ENCODE peak calls at places on chromosomes 11 and 22, in six cellular contexts. T, N, Q, M, A and C are unnamed samples.
A peak's percentile ranks its signal among the peaks of the same experiment; 100 is the strongest.

GRCh38 chr11:38900156-38900679 is 2302.2 kb upstream of the RAG2 start:
- DNase-seq in T (no peak), N (no peak), Q (no peak), M (no peak), A (no peak), C (no peak)

GRCh38 chr11:70302086-70302752 is 31.7 kb downstream of the PPFIA1 start:
- DNase-seq in T (no peak), N (no peak), Q (no peak), M (no peak), A (no peak), C (peak; percentile 9)

GRCh38 chr11:118170892-118171273 is 5.6 kb downstream of the SCN2B start:
- DNase-seq in T (no peak), N (no peak), Q (no peak), M (no peak), A (no peak), C (no peak)

GRCh38 chr11:2540521-2541320 is 95.9 kb downstream of the KCNQ1 start:
- DNase-seq in T (peak; percentile 16), N (no peak), Q (no peak), M (no peak), A (no peak), C (no peak)

GRCh38 chr22:22600862-22601261 is 41.8 kb upstream of the PRAME start:
- DNase-seq in T (no peak), N (no peak), Q (no peak), M (no peak), A (no peak), C (no peak)

GRCh38 chr22:49779226-49779625 is 48.4 kb downstream of the BRD1 start:
- DNase-seq in T (no peak), N (no peak), Q (no peak), M (no peak), A (no peak), C (no peak)

GRCh38 chr11:293852-294661 is 5.1 kb downstream of the PGGHG start:
- DNase-seq in T (no peak), N (no peak), Q (no peak), M (no peak), A (no peak), C (no peak)

GRCh38 chr11:45259607-45260006 is 26.5 kb downstream of the SYT13 start:
- DNase-seq in T (peak; percentile 61), N (no peak), Q (peak; percentile 87), M (no peak), A (no peak), C (no peak)

GRCh38 chr11:28858076-28858475 is 749.9 kb downstream of the METTL15 start:
- DNase-seq in T (no peak), N (no peak), Q (no peak), M (no peak), A (no peak), C (no peak)

GRCh38 chr11:82756765-82757650 is 23.3 kb upstream of the FAM181B start:
- DNase-seq in T (no peak), N (peak; percentile 3), Q (no peak), M (no peak), A (no peak), C (no peak)

GRCh38 chr11:42234381-42235035 is 775.1 kb upstream of the LRRC4C start:
- DNase-seq in T (no peak), N (no peak), Q (no peak), M (no peak), A (peak; percentile 90), C (no peak)

GRCh38 chr11:134560066-134560465 is 148.0 kb upstream of the B3GAT1 start:
- DNase-seq in T (no peak), N (no peak), Q (no peak), M (no peak), A (no peak), C (no peak)

GRCh38 chr22:50298266-50298637 is 9.2 kb downstream of the PLXNB2 start:
- DNase-seq in T (no peak), N (no peak), Q (no peak), M (no peak), A (no peak), C (no peak)

GRCh38 chr11:72773291-72773690 is 20.6 kb downstream of the STARD10 start:
- DNase-seq in T (no peak), N (no peak), Q (no peak), M (no peak), A (peak; percentile 86), C (no peak)

GRCh38 chr22:22171357-22172218 is 73.0 kb upstream of the VPREB1 start:
- DNase-seq in T (no peak), N (peak; percentile 36), Q (no peak), M (peak; percentile 12), A (peak; percentile 5), C (peak; percentile 55)

GRCh38 chr11:134545521-134545920 is 133.5 kb upstream of the B3GAT1 start:
- DNase-seq in T (no peak), N (no peak), Q (no peak), M (no peak), A (no peak), C (no peak)

GRCh38 chr11:3840289-3840869 is 380 bp downstream of the RHOG start:
- DNase-seq in T (no peak), N (peak; percentile 50), Q (no peak), M (peak; percentile 44), A (no peak), C (no peak)

GRCh38 chr11:19673924-19674390 is 38.7 kb upstream of the NAV2 start:
- DNase-seq in T (peak; percentile 60), N (no peak), Q (no peak), M (no peak), A (peak; percentile 64), C (no peak)

GRCh38 chr11:33015621-33016551 is at the start of gene DEPDC7:
- DNase-seq in T (peak; percentile 92), N (peak; percentile 43), Q (no peak), M (peak; percentile 82), A (peak; percentile 94), C (peak; percentile 80)

GRCh38 chr11:62555464-62556092 is 9.0 kb upstream of the AHNAK start:
- DNase-seq in T (peak; percentile 49), N (peak; percentile 52), Q (no peak), M (no peak), A (no peak), C (no peak)

GRCh38 chr22:26672590-26673468 is 15.4 kb downstream of the MIAT start:
- DNase-seq in T (peak; percentile 94), N (peak; percentile 99), Q (peak; percentile 77), M (peak; percentile 84), A (peak; percentile 96), C (peak; percentile 79)

GRCh38 chr11:117221775-117222517 is 9.9 kb downstream of the PCSK7 start:
- DNase-seq in T (no peak), N (no peak), Q (no peak), M (no peak), A (peak; percentile 85), C (no peak)

GRCh38 chr11:121559812-121560211 is 107.0 kb upstream of the SORL1-AS1 start:
- DNase-seq in T (no peak), N (no peak), Q (no peak), M (no peak), A (no peak), C (no peak)

GRCh38 chr22:20589614-20590476 is 82.4 kb downstream of the MED15 start:
- DNase-seq in T (no peak), N (no peak), Q (no peak), M (no peak), A (no peak), C (no peak)

GRCh38 chr11:34271727-34272126 is 86.1 kb downstream of the ABTB2 start:
- DNase-seq in T (no peak), N (no peak), Q (no peak), M (no peak), A (no peak), C (no peak)

GRCh38 chr11:3796346-3796745 is 1.0 kb downstream of the NUP98 start:
- DNase-seq in T (no peak), N (peak; percentile 14), Q (no peak), M (no peak), A (no peak), C (no peak)

GRCh38 chr11:18383388-18384156 is 10.8 kb upstream of the LDHA start:
- DNase-seq in T (peak; percentile 74), N (peak; percentile 16), Q (peak; percentile 99), M (no peak), A (peak; percentile 89), C (peak; percentile 12)

GRCh38 chr11:90818196-90818735 is 595.4 kb upstream of the CHORDC1 start:
- DNase-seq in T (no peak), N (no peak), Q (no peak), M (no peak), A (no peak), C (no peak)

GRCh38 chr11:93784935-93785360 is 866 bp downstream of the MED17 start:
- DNase-seq in T (peak; percentile 40), N (no peak), Q (no peak), M (no peak), A (peak; percentile 12), C (no peak)
- TF ChIP-seq CTCF in T (no peak), N (peak; percentile 11), Q (no peak), M (peak; percentile 29), A (no peak), C (no peak)

DNA sequence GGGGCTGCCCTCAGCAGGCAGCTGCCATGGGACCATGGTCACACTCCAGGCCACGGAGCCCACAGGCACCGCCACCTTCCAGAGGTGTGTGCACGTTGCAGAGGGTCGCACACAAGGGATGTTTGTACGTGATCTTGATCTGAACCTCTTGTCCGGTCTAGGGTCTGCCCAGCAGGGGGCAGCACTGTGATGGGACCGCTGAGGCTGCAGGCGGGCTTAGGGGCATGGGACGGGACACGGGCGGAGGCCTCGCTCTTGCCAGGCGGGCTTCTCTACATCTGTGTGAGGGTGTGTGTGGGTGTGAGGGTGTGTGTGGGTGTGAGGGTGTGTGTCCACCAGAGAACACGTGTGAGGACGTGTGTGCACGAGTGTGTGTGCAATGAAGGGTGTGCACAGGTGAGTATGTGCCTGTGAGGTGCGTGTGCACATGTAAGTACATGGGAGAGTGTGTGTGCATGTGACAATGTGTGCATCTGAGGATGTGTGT is 52.4 kb downstream of the CACNA1I start:
- DNase-seq in T (peak; percentile 81), N (no peak), Q (no peak), M (peak; percentile 74), A (peak; percentile 58), C (peak; percentile 82)
- TF ChIP-seq CTCF in T (peak; percentile 40), N (peak; percentile 65), Q (peak; percentile 60), M (peak; percentile 69), A (peak; percentile 60), C (peak; percentile 76)

DNA sequence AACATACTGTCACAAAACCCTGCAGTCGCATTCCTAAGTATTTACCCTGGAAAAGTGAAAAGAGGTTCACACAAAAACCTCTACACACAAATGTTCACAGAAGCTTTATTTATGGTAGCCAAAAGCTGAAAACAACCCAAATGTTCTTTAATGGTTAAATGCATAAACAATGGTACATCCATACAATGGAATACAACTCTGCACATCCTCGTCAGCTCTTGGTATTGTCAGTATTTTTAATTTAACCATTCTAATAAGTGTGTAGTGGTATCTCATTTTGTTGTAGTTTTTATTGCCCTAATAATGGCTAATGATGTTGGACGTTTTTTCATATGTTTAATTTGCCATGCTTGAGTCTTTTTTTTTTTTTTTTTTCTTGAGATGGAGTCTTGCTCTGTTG is 99.4 kb downstream of the ATXN10 start:
- DNase-seq in T (no peak), N (no peak), Q (no peak), M (no peak), A (no peak), C (no peak)
- TF ChIP-seq CTCF in T (no peak), N (no peak), Q (no peak), M (no peak), A (no peak), C (no peak)

DNA sequence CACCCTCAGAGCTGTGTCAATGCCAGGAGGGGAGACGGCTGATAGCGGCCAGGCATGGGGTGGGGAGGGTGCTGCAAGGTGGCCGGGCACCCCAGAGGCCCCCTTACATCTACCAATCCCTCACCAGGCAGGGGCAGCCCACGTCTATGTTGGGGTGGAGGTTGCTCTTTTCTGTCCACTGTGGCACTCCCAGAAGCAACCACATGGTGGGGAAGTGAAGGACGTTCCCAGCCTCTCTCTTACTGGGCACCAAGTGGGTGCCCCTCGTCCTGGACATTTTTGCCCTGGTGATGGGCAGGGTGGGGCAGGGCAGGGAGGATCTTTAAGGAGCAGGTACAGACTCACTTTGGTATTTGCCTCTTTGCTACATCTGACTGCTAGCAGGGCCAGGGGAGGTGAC is 47.5 kb downstream of the NECTIN1 start:
- DNase-seq in T (no peak), N (no peak), Q (no peak), M (no peak), A (no peak), C (no peak)
- TF ChIP-seq CTCF in T (no peak), N (peak; percentile 9), Q (peak; percentile 26), M (peak; percentile 40), A (peak; percentile 15), C (no peak)